ENCODE peak calls at places on chromosomes 13 and 19, in five cellular contexts. R is endothelial cell, T is A549, J is aorta, V is T-helper 2 cell. A is an unnamed sample.

GRCh38 chr13:48492123-48493075 is 40.5 kb downstream of the RCBTB2 start:
- DNase-seq in R (peak), T (no peak), J (peak), V (peak), A (peak)

GRCh38 chr13:45341799-45342584 is 1.0 kb upstream of the TPT1 start:
- DNase-seq in R (no peak), T (no peak), J (peak), V (no peak), A (no peak)

GRCh38 chr19:39515551-39516191 is 732 bp downstream of the SELENOV start:
- DNase-seq in R (peak), T (no peak), J (no peak), V (no peak), A (no peak)

GRCh38 chr13:36850790-36851438 is 31.9 kb downstream of the RFXAP start:
- DNase-seq in R (peak), T (no peak), J (no peak), V (no peak), A (no peak)

GRCh38 chr13:95083758-95084157 is 217.5 kb downstream of the ABCC4 start:
- DNase-seq in R (no peak), T (no peak), J (no peak), V (no peak), A (no peak)

GRCh38 chr19:995051-995827 is 5.0 kb upstream of the GRIN3B start:
- DNase-seq in R (no peak), T (no peak), J (no peak), V (no peak), A (no peak)

GRCh38 chr19:46931197-46931596 is 70.4 kb downstream of the ARHGAP35 start:
- DNase-seq in R (no peak), T (no peak), J (no peak), V (no peak), A (no peak)

GRCh38 chr19:19105365-19106060 is 32.8 kb downstream of the TMEM161A start:
- DNase-seq in R (peak), T (peak), J (peak), V (no peak), A (no peak)

GRCh38 chr13:89169951-89170350 is 1498.8 kb downstream of the SLITRK5 start:
- DNase-seq in R (no peak), T (no peak), J (no peak), V (no peak), A (no peak)

GRCh38 chr13:44305845-44306244 is 67.8 kb upstream of the SERP2 start:
- DNase-seq in R (no peak), T (no peak), J (no peak), V (no peak), A (no peak)

GRCh38 chr19:48646192-48646911 is 365 bp upstream of the CA11 start:
- DNase-seq in R (peak), T (peak), J (peak), V (peak), A (peak)

GRCh38 chr19:48102870-48103751 is 7.5 kb downstream of the PLA2G4C start:
- DNase-seq in R (peak), T (peak), J (no peak), V (peak), A (peak)

GRCh38 chr13:45456196-45456972 is 8.4 kb upstream of the COG3 start:
- DNase-seq in R (no peak), T (no peak), J (no peak), V (no peak), A (no peak)

GRCh38 chr19:48887861-48888612 is 10.5 kb downstream of the TULP2 start:
- DNase-seq in R (no peak), T (no peak), J (no peak), V (no peak), A (no peak)

GRCh38 chr19:53394522-53394973 is 401 bp upstream of the ZNF765 start:
- DNase-seq in R (peak), T (no peak), J (peak), V (no peak), A (peak)

GRCh38 chr19:7860902-7861618 is 13.1 kb downstream of the PRR36 start:
- DNase-seq in R (no peak), T (no peak), J (no peak), V (no peak), A (no peak)

GRCh38 chr13:109720758-109721184 is 65.6 kb downstream of the IRS2 start:
- DNase-seq in R (no peak), T (no peak), J (no peak), V (no peak), A (no peak)

GRCh38 chr13:82758056-82758455 is 1124.2 kb downstream of the SLITRK1 start:
- DNase-seq in R (no peak), T (no peak), J (no peak), V (no peak), A (no peak)

GRCh38 chr13:63517376-63517775 is 2101.7 kb upstream of the PCDH20 start:
- DNase-seq in R (no peak), T (no peak), J (no peak), V (no peak), A (no peak)

GRCh38 chr19:6576869-6577281 is 14.1 kb downstream of the CD70 start:
- DNase-seq in R (no peak), T (no peak), J (no peak), V (no peak), A (no peak)

GRCh38 chr13:79937311-79938243 is 403.3 kb downstream of the SPRY2 start:
- DNase-seq in R (no peak), T (no peak), J (no peak), V (no peak), A (no peak)

GRCh38 chr19:46487802-46488445 is 7.7 kb downstream of the PNMA8B start:
- DNase-seq in R (peak), T (peak), J (peak), V (peak), A (peak)

GRCh38 chr13:113627136-113627535 is 30.9 kb downstream of the ATP4B start:
- DNase-seq in R (no peak), T (no peak), J (peak), V (no peak), A (no peak)

GRCh38 chr13:106151056-106151699 is 384.3 kb downstream of the EFNB2 start:
- DNase-seq in R (no peak), T (peak), J (no peak), V (no peak), A (no peak)

GRCh38 chr13:27562457-27562856 is 57.9 kb downstream of the LNX2 start:
- DNase-seq in R (no peak), T (no peak), J (no peak), V (no peak), A (no peak)

GRCh38 chr13:68810660-68811059 is 1297.0 kb upstream of the ATXN8OS start:
- DNase-seq in R (no peak), T (no peak), J (no peak), V (no peak), A (no peak)

GRCh38 chr13:43544011-43544410 is 242.8 kb downstream of the ENOX1 start:
- DNase-seq in R (no peak), T (no peak), J (no peak), V (no peak), A (no peak)